ENCODE peak calls at places on chromosomes 7 and 10, in seven cellular contexts. S, E, F, Y, T, U and L are unnamed samples.

GRCh38 chr10:112811741-112812551 is 138.1 kb upstream of the TCF7L2 start:
- DNase-seq in T (no peak), U (peak; percentile 79), Y (peak; percentile 35), E (no peak), F (no peak), S (peak; percentile 96), L (no peak)

GRCh38 chr10:78250313-78251040 is 216.8 kb downstream of the RPS24 start:
- DNase-seq in T (no peak), S (no peak), E (no peak), U (no peak), F (no peak), Y (no peak), L (no peak)

GRCh38 chr7:30920584-30921539 is 9.2 kb downstream of the AQP1 start:
- DNase-seq in F (peak; percentile 9), T (no peak), E (peak; percentile 71), U (peak; percentile 70), S (peak; percentile 27), Y (peak; percentile 7), L (no peak)

GRCh38 chr7:55148992-55149391 is 130.2 kb downstream of the EGFR start:
- DNase-seq in Y (no peak), S (no peak), E (no peak), F (no peak), U (no peak), T (no peak), L (no peak)

GRCh38 chr10:12888470-12888869 is 113.0 kb downstream of the CCDC3 start:
- DNase-seq in T (no peak), Y (peak; percentile 52), U (no peak), E (no peak), S (no peak), F (no peak), L (no peak)

GRCh38 chr7:87312215-87312865 is 33.1 kb upstream of the CROT start:
- DNase-seq in S (peak; percentile 66), U (no peak), E (no peak), F (no peak), Y (peak; percentile 45), T (peak; percentile 15), L (no peak)

GRCh38 chr10:11762706-11763500 is 20.7 kb downstream of the ECHDC3 start:
- DNase-seq in Y (no peak), S (no peak), U (no peak), E (no peak), F (no peak), T (no peak), L (no peak)

GRCh38 chr7:108296911-108297310 is 159.3 kb downstream of the NRCAM start:
- DNase-seq in U (no peak), E (no peak), Y (no peak), T (no peak), S (no peak), F (no peak), L (no peak)

GRCh38 chr7:12403287-12404181 is at the start of gene VWDE:
- DNase-seq in S (peak; percentile 66), Y (peak; percentile 12), F (no peak), T (no peak), U (no peak), E (no peak), L (no peak)

GRCh38 chr10:7458554-7458953 is 47.7 kb upstream of the SFMBT2 start:
- DNase-seq in F (no peak), Y (no peak), U (no peak), T (no peak), E (no peak), S (no peak), L (no peak)

GRCh38 chr7:33776791-33777190 is 128.5 kb upstream of the BMPER start:
- DNase-seq in Y (no peak), U (no peak), E (no peak), F (no peak), T (no peak), S (no peak), L (no peak)

GRCh38 chr10:54402576-54402975 is 398.5 kb downstream of the PCDH15 start:
- DNase-seq in Y (no peak), T (no peak), U (no peak), E (no peak), F (no peak), S (peak; percentile 19), L (no peak)

GRCh38 chr10:62815373-62816111 is 624 bp downstream of the EGR2 start:
- DNase-seq in E (no peak), Y (peak; percentile 48), T (no peak), S (peak; percentile 32), F (no peak), U (no peak), L (no peak)
- H3K4me3 ChIP-seq in E (peak overlapping the region; percentile 64), Y (peak overlapping the region; percentile 81), T (peak overlapping the region; percentile 71), S (peak overlapping the region; percentile 58), F (peak overlapping the region; percentile 79), U (peak overlapping the region; percentile 68), L (peak overlapping the region; percentile 67)

GRCh38 chr10:48480397-48481374 is 124.2 kb downstream of the ARHGAP22 start:
- DNase-seq in S (no peak), T (no peak), U (peak; percentile 67), E (peak; percentile 49), F (no peak), Y (no peak), L (no peak)
- TF ChIP-seq POLR2A in S (no peak), T (no peak), U (no peak), E (no peak), F (no peak), Y (no peak), L (no peak)

GRCh38 chr10:44995914-44996633 is 4.6 kb upstream of the ZNF22 start:
- DNase-seq in Y (peak; percentile 69), U (peak; percentile 81), F (peak; percentile 74), T (no peak), E (peak; percentile 91), S (no peak), L (peak; percentile 92)
- TF ChIP-seq EP300 in Y (no peak), U (no peak), F (peak; percentile 91), T (no peak), E (peak; percentile 21), S (no peak), L (peak; percentile 0)

GRCh38 chr7:111802194-111802785 is 240.0 kb upstream of the IMMP2L start:
- DNase-seq in E (no peak), Y (no peak), T (no peak), S (no peak), U (no peak), F (no peak), L (no peak)
- H3K4me3 ChIP-seq in E (no peak overlapping the region), Y (no peak overlapping the region), T (no peak overlapping the region), S (no peak overlapping the region), U (no peak overlapping the region), F (no peak overlapping the region), L (no peak overlapping the region)

GRCh38 chr10:58267713-58268453 is at the start of gene IPMK:
- DNase-seq in S (peak; percentile 93), T (peak; percentile 63), U (peak; percentile 97), Y (peak; percentile 89), E (peak; percentile 97), F (peak; percentile 84), L (peak; percentile 97)

GRCh38 chr10:58266826-58267712 is 625 bp downstream of the IPMK start:
- DNase-seq in Y (peak; percentile 65), S (peak; percentile 51), U (peak; percentile 87), F (peak; percentile 24), E (peak; percentile 85), T (no peak), L (peak; percentile 92)

GRCh38 chr10:58266003-58266825 is 1.5 kb downstream of the IPMK start:
- DNase-seq in F (no peak), E (no peak), T (no peak), Y (no peak), U (no peak), S (peak; percentile 46), L (no peak)

GRCh38 chr10:58268454-58268945 is 462 bp upstream of the CISD1 start:
- DNase-seq in F (no peak), T (no peak), Y (no peak), E (peak; percentile 67), S (no peak), U (no peak), L (no peak)

GRCh38 chr10:58268946-58269831 is at the start of gene CISD1:
- DNase-seq in U (peak; percentile 95), T (peak; percentile 96), F (peak; percentile 84), Y (peak; percentile 95), S (peak; percentile 100), E (peak; percentile 99), L (peak; percentile 99)
- TF ChIP-seq POLR2A in U (peak; percentile 25), T (peak; percentile 93), F (peak; percentile 58), Y (peak; percentile 85), S (peak; percentile 81), E (peak; percentile 78), L (peak; percentile 63)